ENCODE peak calls at places on chromosomes 16 and 17, in eight cellular contexts. F is aorta, J is heart right ventricle, K is uterus, P is GM23248, M is tibial nerve, N is fibroblast of lung, V is RWPE1. U is an unnamed sample.
A peak's percentile ranks its signal among the peaks of the same experiment; 100 is the strongest.

GRCh38 chr16:13056607-13057006 is 155.2 kb downstream of the SHISA9 start:
- DNase-seq in F (no peak), J (no peak), K (no peak), P (no peak), M (no peak), N (no peak), V (no peak), U (no peak)

GRCh38 chr17:3843935-3844516 is 2.0 kb downstream of the NCBP3 start:
- DNase-seq in F (no peak), J (no peak), K (no peak), P (peak; percentile 56), M (no peak), N (peak; percentile 23), V (peak; percentile 38), U (peak; percentile 48)

GRCh38 chr17:40190197-40191021 is 13.1 kb downstream of the RAPGEFL1 start:
- DNase-seq in F (no peak), J (no peak), K (no peak), P (peak; percentile 49), M (no peak), N (no peak), V (no peak), U (no peak)

GRCh38 chr16:47848481-47849109 is 307.2 kb downstream of the ABCC12 start:
- DNase-seq in F (no peak), J (no peak), K (no peak), P (peak; percentile 33), M (no peak), N (peak; percentile 2), V (peak; percentile 64), U (no peak)

GRCh38 chr16:84950906-84951305 is 60.4 kb downstream of the ZDHHC7 start:
- DNase-seq in F (no peak), J (no peak), K (no peak), P (peak; percentile 55), M (no peak), N (no peak), V (no peak), U (peak; percentile 64)

GRCh38 chr17:65690626-65691310 is 129.3 kb upstream of the AXIN2 start:
- DNase-seq in F (no peak), J (no peak), K (no peak), P (no peak), M (no peak), N (no peak), V (no peak), U (no peak)

GRCh38 chr16:74936902-74937560 is 47.9 kb downstream of the WDR59 start:
- DNase-seq in F (no peak), J (no peak), K (no peak), P (peak; percentile 84), M (no peak), N (peak; percentile 96), V (no peak), U (peak; percentile 62)

GRCh38 chr17:61724777-61725176 is 133.8 kb upstream of the NACA2 start:
- DNase-seq in F (no peak), J (no peak), K (no peak), P (no peak), M (no peak), N (peak; percentile 6), V (no peak), U (no peak)

DNA sequence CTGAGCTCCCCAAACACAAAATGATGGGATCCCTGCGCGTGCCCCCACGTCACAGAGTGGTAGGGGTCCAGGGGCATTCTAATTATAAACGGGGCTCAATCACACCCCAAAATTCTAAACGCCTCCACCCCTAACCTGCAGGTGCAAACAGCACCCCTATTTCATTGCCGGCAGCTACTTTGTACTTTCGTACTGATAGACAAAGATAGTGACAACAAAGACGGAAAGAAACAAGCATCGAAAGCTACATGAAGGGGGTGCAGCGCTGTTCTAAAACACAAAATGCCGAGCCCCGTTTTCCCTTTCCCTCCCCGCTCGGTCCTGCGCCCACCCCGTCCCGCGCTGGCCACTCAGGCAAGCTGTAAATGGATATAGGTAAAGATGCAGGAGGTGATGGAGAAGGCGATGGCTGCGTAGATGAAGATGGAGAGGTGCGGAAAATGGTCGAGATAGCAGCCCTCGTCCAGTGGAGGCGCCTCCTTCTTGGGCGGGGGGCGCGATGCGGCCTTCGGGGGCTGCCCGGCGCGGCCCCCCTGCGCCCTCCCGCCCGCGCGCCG is 14.0 kb downstream of the MIS12 start:
- DNase-seq in F (no peak), J (no peak), K (no peak), P (peak; percentile 37), M (no peak), N (no peak), V (no peak), U (no peak)
- H3K27ac ChIP-seq in F (no peak overlapping the region), J (no peak overlapping the region), K (peak overlapping the region; percentile 93), P (peak overlapping the region; percentile 53), M (peak overlapping the region; percentile 54), N (no peak overlapping the region), V (no peak overlapping the region), U (no peak overlapping the region)

GRCh38 chr16:72974142-72974769 is 73.7 kb downstream of the ZFHX3 start:
- DNase-seq in F (no peak), J (no peak), K (no peak), P (no peak), M (no peak), N (no peak), V (no peak), U (no peak)

GRCh38 chr16:72977127-72977526 is 70.8 kb downstream of the ZFHX3 start:
- DNase-seq in F (no peak), J (no peak), K (no peak), P (no peak), M (no peak), N (no peak), V (no peak), U (no peak)

GRCh38 chr16:72978212-72978611 is 69.7 kb downstream of the ZFHX3 start:
- DNase-seq in F (no peak), J (no peak), K (no peak), P (peak; percentile 65), M (no peak), N (no peak), V (no peak), U (no peak)

GRCh38 chr16:72976047-72976746 is 71.7 kb downstream of the ZFHX3 start:
- DNase-seq in F (no peak), J (no peak), K (no peak), P (no peak), M (no peak), N (no peak), V (no peak), U (no peak)

DNA sequence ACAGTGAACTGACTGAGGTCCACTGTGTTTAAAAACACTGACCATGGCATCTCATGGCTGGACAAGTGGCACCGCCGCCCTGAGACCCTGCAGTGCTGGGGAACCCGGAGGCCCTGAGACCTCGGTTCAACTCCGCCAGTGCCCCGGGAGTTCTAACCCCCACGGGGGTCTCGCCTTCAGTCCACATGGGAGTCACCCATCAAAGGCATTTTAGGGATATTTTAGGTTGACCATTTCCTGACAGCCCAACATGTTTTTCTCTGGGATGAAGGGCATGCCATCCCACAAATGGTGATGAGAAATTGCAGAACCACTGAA is 71.2 kb downstream of the ZFHX3 start:
- DNase-seq in F (no peak), J (no peak), K (no peak), P (no peak), M (no peak), N (no peak), V (no peak), U (no peak)
- H3K27ac ChIP-seq in F (no peak overlapping the region), J (no peak overlapping the region), K (no peak overlapping the region), P (no peak overlapping the region), M (no peak overlapping the region), N (no peak overlapping the region), V (peak overlapping the region; percentile 16), U (no peak overlapping the region)

GRCh38 chr16:87228363-87228762 is 88.8 kb downstream of the C16orf95 start:
- DNase-seq in F (no peak), J (no peak), K (no peak), P (no peak), M (no peak), N (no peak), V (no peak), U (no peak)

GRCh38 chr16:87229230-87230192 is 87.7 kb downstream of the C16orf95 start:
- DNase-seq in F (no peak), J (no peak), K (no peak), P (no peak), M (no peak), N (no peak), V (no peak), U (no peak)

GRCh38 chr16:87223656-87224248 is 93.4 kb downstream of the C16orf95 start:
- DNase-seq in F (no peak), J (no peak), K (no peak), P (no peak), M (no peak), N (no peak), V (no peak), U (no peak)

GRCh38 chr16:87227651-87228015 is 89.6 kb downstream of the C16orf95 start:
- DNase-seq in F (peak; percentile 66), J (peak; percentile 47), K (no peak), P (no peak), M (no peak), N (peak; percentile 39), V (no peak), U (no peak)

DNA sequence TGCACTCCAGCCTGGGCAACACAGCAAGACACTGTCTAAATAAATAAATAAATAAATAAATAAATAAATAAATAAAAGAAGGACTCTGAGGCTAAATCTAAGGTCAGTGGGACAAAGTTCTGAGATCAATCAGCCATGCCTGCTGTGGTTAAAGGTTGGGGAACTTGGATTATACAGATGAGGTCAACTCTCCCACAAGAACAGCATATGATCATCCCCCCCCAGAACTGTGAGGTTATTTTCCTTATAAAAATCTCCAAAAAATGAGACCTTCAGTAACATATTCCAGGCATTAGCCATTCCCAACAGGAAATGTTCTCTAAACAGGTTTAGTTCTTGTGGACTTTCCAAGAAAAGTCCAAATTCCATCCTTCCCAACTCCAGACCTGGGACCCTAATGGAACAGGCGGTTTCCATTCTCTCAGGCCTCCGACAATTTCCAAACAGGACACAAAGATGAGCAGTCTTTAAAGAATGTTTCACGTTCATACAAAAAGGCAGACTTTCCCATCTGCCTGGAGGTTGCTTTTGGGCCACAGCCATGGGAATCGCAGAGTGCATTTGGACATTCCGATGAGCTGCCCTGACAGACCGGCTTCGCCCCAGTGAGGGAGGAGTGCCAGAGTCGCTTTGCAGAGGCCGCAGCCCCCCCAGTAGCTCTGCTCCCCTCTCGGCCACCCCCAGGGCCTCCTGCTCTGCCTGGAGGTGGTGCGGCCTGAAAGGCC is 90.1 kb downstream of the C16orf95 start:
- DNase-seq in F (peak; percentile 75), J (peak; percentile 20), K (no peak), P (peak; percentile 24), M (no peak), N (peak; percentile 75), V (no peak), U (no peak)
- H3K27ac ChIP-seq in F (peak overlapping the region; percentile 84), J (peak overlapping the region; percentile 21), K (no peak overlapping the region), P (no peak overlapping the region), M (peak overlapping the region; percentile 58), N (peak overlapping the region; percentile 71), V (no peak overlapping the region), U (no peak overlapping the region)

GRCh38 chr17:82216301-82217119 is 3.9 kb upstream of the CCDC57 start:
- DNase-seq in F (peak; percentile 95), J (peak; percentile 61), K (peak; percentile 32), P (peak; percentile 95), M (no peak), N (peak; percentile 76), V (peak; percentile 71), U (peak; percentile 98)

GRCh38 chr17:82217120-82217529 is 4.5 kb upstream of the CCDC57 start:
- DNase-seq in F (peak; percentile 82), J (no peak), K (no peak), P (no peak), M (no peak), N (peak; percentile 31), V (no peak), U (no peak)

GRCh38 chr17:82217530-82218204 is 5.0 kb upstream of the CCDC57 start:
- DNase-seq in F (peak; percentile 94), J (peak; percentile 59), K (no peak), P (peak; percentile 91), M (no peak), N (peak; percentile 86), V (no peak), U (peak; percentile 94)

GRCh38 chr17:82215095-82215971 is 2.7 kb upstream of the CCDC57 start:
- DNase-seq in F (no peak), J (no peak), K (no peak), P (peak; percentile 76), M (no peak), N (peak; percentile 37), V (no peak), U (peak; percentile 71)

GRCh38 chr17:82215972-82216300 is 3.3 kb upstream of the CCDC57 start:
- DNase-seq in F (no peak), J (no peak), K (no peak), P (no peak), M (no peak), N (no peak), V (no peak), U (no peak)
- H3K27ac ChIP-seq in F (peak overlapping the region; percentile 8), J (peak overlapping the region; percentile 55), K (no peak overlapping the region), P (peak overlapping the region; percentile 91), M (peak overlapping the region; percentile 80), N (peak overlapping the region; percentile 97), V (peak overlapping the region; percentile 99), U (peak overlapping the region; percentile 97)